ENCODE peak calls at places on chromosomes 12 and 14, in ten cellular contexts. H is left colon; M is NCI-H146; O is HEK293T; C is left ventricle myocardium inferior; K is head of caudate nucleus; B is stimulated activated naive B cell treated with anti-CD40 and anti-IgM and Interleukin-4, amounts not matched to agents 10 μg/mL and 1 μg/mL and 100 μg/mL, for 72 hours; S is A172; G is A549; T is immature natural killer cell. Q is an unnamed sample.

GRCh38 chr14:98325761-98326160 is 946.2 kb downstream of the BCL11B start:
- DNase-seq in H (no peak), M (no peak), O (no peak), C (no peak), K (no peak), B (no peak), S (no peak), G (peak; percentile 4), T (no peak), Q (no peak)

GRCh38 chr12:7092229-7092985 is at the start of gene C1R:
- DNase-seq in H (peak; percentile 64), M (peak; percentile 63), O (peak; percentile 71), C (peak; percentile 71), K (peak; percentile 49), B (peak; percentile 29), S (peak; percentile 29), G (peak; percentile 72), T (peak; percentile 64), Q (peak; percentile 73)

GRCh38 chr14:43539210-43539609 is 967.9 kb downstream of the FSCB start:
- DNase-seq in H (no peak), M (no peak), O (peak; percentile 6), C (no peak), K (no peak), B (no peak), S (peak; percentile 35), G (peak; percentile 33), T (no peak), Q (no peak)

GRCh38 chr12:39441963-39442894 is 691 bp downstream of the KIF21A start:
- DNase-seq in H (peak; percentile 48), M (peak; percentile 67), O (peak; percentile 40), C (peak; percentile 36), K (peak; percentile 66), B (peak; percentile 47), S (peak; percentile 23), G (peak; percentile 49), T (peak; percentile 39), Q (peak; percentile 76)

GRCh38 chr12:93223440-93224426 is 154.0 kb upstream of the NUDT4 start:
- DNase-seq in H (no peak), M (no peak), O (no peak), C (no peak), K (no peak), B (no peak), S (no peak), G (no peak), T (no peak), Q (peak; percentile 46)

GRCh38 chr12:76890407-76891143 is 11.8 kb upstream of the CSRP2 start:
- DNase-seq in H (no peak), M (no peak), O (no peak), C (no peak), K (peak; percentile 70), B (no peak), S (peak; percentile 39), G (no peak), T (no peak), Q (peak; percentile 28)

GRCh38 chr12:83389237-83389996 is 702.7 kb downstream of the TMTC2 start:
- DNase-seq in H (no peak), M (peak; percentile 22), O (peak; percentile 24), C (no peak), K (no peak), B (no peak), S (peak; percentile 11), G (peak; percentile 38), T (no peak), Q (peak; percentile 35)

GRCh38 chr12:131852551-131853299 is 24.5 kb downstream of the MMP17 start:
- DNase-seq in H (no peak), M (no peak), O (no peak), C (no peak), K (no peak), B (peak; percentile 26), S (peak; percentile 72), G (peak; percentile 38), T (no peak), Q (no peak)

GRCh38 chr12:56839489-56840442 is 76.6 kb downstream of the HSD17B6 start:
- DNase-seq in H (peak; percentile 32), M (no peak), O (peak; percentile 54), C (peak; percentile 22), K (peak; percentile 38), B (no peak), S (peak; percentile 63), G (peak; percentile 65), T (peak; percentile 11), Q (peak; percentile 30)

GRCh38 chr12:47799357-47799955 is 20.2 kb downstream of the HDAC7 start:
- DNase-seq in H (no peak), M (peak; percentile 60), O (no peak), C (peak; percentile 69), K (peak; percentile 65), B (no peak), S (no peak), G (no peak), T (no peak), Q (no peak)

GRCh38 chr12:28024231-28024995 is 51.9 kb upstream of the PTHLH start:
- DNase-seq in H (no peak), M (no peak), O (no peak), C (no peak), K (no peak), B (no peak), S (peak; percentile 58), G (peak; percentile 75), T (no peak), Q (no peak)

GRCh38 chr12:41188058-41188840 is at the start of gene PDZRN4:
- DNase-seq in H (peak; percentile 27), M (peak; percentile 57), O (no peak), C (no peak), K (no peak), B (no peak), S (no peak), G (peak; percentile 25), T (no peak), Q (peak; percentile 62)

GRCh38 chr12:109589691-109590245 is 16.2 kb downstream of the MVK start:
- DNase-seq in H (no peak), M (no peak), O (no peak), C (no peak), K (no peak), B (no peak), S (no peak), G (no peak), T (no peak), Q (no peak)

GRCh38 chr14:34137001-34137400 is 186.1 kb upstream of the EGLN3 start:
- DNase-seq in H (no peak), M (no peak), O (no peak), C (no peak), K (no peak), B (no peak), S (no peak), G (no peak), T (no peak), Q (peak; percentile 30)

GRCh38 chr12:1220127-1221092 is 229.4 kb downstream of the ERC1 start:
- DNase-seq in H (peak; percentile 82), M (peak; percentile 79), O (no peak), C (no peak), K (no peak), B (no peak), S (no peak), G (peak; percentile 6), T (no peak), Q (peak; percentile 97)

GRCh38 chr14:73269729-73270651 is 32.7 kb downstream of the PAPLN start:
- DNase-seq in H (no peak), M (no peak), O (no peak), C (peak; percentile 64), K (peak; percentile 9), B (peak; percentile 43), S (no peak), G (no peak), T (peak; percentile 19), Q (no peak)

GRCh38 chr12:102426599-102427541 is 53.5 kb downstream of the IGF1 start:
- DNase-seq in H (no peak), M (no peak), O (no peak), C (no peak), K (no peak), B (no peak), S (no peak), G (no peak), T (no peak), Q (no peak)

GRCh38 chr14:95040723-95041476 is 116.4 kb downstream of the DICER1 start:
- DNase-seq in H (peak; percentile 7), M (no peak), O (no peak), C (no peak), K (no peak), B (no peak), S (no peak), G (peak; percentile 11), T (no peak), Q (no peak)

GRCh38 chr12:98767248-98767647 is 122.2 kb downstream of the APAF1 start:
- DNase-seq in H (no peak), M (no peak), O (no peak), C (no peak), K (peak; percentile 48), B (no peak), S (no peak), G (no peak), T (no peak), Q (no peak)

GRCh38 chr12:95060951-95061350 is 12.5 kb downstream of the NR2C1 start:
- DNase-seq in H (no peak), M (no peak), O (no peak), C (no peak), K (no peak), B (no peak), S (no peak), G (no peak), T (no peak), Q (no peak)

GRCh38 chr12:31491819-31492598 is 98.9 kb downstream of the DENND5B start:
- DNase-seq in H (no peak), M (peak; percentile 25), O (peak; percentile 16), C (no peak), K (no peak), B (no peak), S (peak; percentile 96), G (peak; percentile 77), T (no peak), Q (peak; percentile 99)

GRCh38 chr12:110636516-110636915 is 22.6 kb downstream of the TCTN1 start:
- DNase-seq in H (no peak), M (no peak), O (no peak), C (no peak), K (no peak), B (peak; percentile 63), S (no peak), G (no peak), T (no peak), Q (no peak)

GRCh38 chr12:40511341-40511740 is 180.9 kb upstream of the CNTN1 start:
- DNase-seq in H (no peak), M (no peak), O (no peak), C (no peak), K (no peak), B (no peak), S (no peak), G (no peak), T (no peak), Q (no peak)

GRCh38 chr14:60278350-60278749 is 29.3 kb downstream of the PPM1A start:
- DNase-seq in H (no peak), M (no peak), O (no peak), C (no peak), K (no peak), B (no peak), S (no peak), G (no peak), T (no peak), Q (no peak)